ENCODE peak calls at places on chromosomes 16 and 17, in seven cellular contexts. One of them, this sample, is unnamed.

GRCh38 chr17:385195-385835 is 32.7 kb upstream of the RPH3AL start:
- DNase-seq in PC-9: peak; percentile 44
- DNase-seq in uterus: peak; percentile 51
- DNase-seq in mucosa of descending colon: peak; percentile 66
- DNase-seq in heart left ventricle: peak; percentile 77
- DNase-seq in GM12865: no peak
- DNase-seq in fibroblast of villous mesenchyme: no peak
- DNase-seq in this sample: no peak

GRCh38 chr16:14186007-14186953 is 115.2 kb downstream of the MRTFB start:
- DNase-seq in PC-9: no peak
- DNase-seq in uterus: peak; percentile 30
- DNase-seq in mucosa of descending colon: no peak
- DNase-seq in heart left ventricle: peak; percentile 37
- DNase-seq in GM12865: peak; percentile 3
- DNase-seq in fibroblast of villous mesenchyme: peak; percentile 79
- DNase-seq in this sample: peak; percentile 58

GRCh38 chr16:10210979-10211378 is 28.8 kb upstream of the GRIN2A start:
- DNase-seq in PC-9: no peak
- DNase-seq in uterus: no peak
- DNase-seq in mucosa of descending colon: no peak
- DNase-seq in heart left ventricle: no peak
- DNase-seq in GM12865: no peak
- DNase-seq in fibroblast of villous mesenchyme: no peak
- DNase-seq in this sample: no peak

GRCh38 chr17:48155889-48156670 is 48.5 kb downstream of the SNX11 start:
- DNase-seq in PC-9: no peak
- DNase-seq in uterus: no peak
- DNase-seq in mucosa of descending colon: no peak
- DNase-seq in heart left ventricle: no peak
- DNase-seq in GM12865: no peak
- DNase-seq in fibroblast of villous mesenchyme: no peak
- DNase-seq in this sample: no peak

GRCh38 chr17:74114881-74115470 is 88.5 kb upstream of the RPL38 start:
- DNase-seq in PC-9: no peak
- DNase-seq in uterus: no peak
- DNase-seq in mucosa of descending colon: no peak
- DNase-seq in heart left ventricle: no peak
- DNase-seq in GM12865: no peak
- DNase-seq in fibroblast of villous mesenchyme: no peak
- DNase-seq in this sample: no peak

GRCh38 chr16:27335349-27336052 is 21.7 kb downstream of the IL4R start:
- DNase-seq in PC-9: no peak
- DNase-seq in uterus: no peak
- DNase-seq in mucosa of descending colon: no peak
- DNase-seq in heart left ventricle: no peak
- DNase-seq in GM12865: no peak
- DNase-seq in fibroblast of villous mesenchyme: peak; percentile 76
- DNase-seq in this sample: peak; percentile 33

GRCh38 chr16:74734361-74735161 is 33.9 kb upstream of the MLKL start:
- DNase-seq in PC-9: no peak
- DNase-seq in uterus: no peak
- DNase-seq in mucosa of descending colon: no peak
- DNase-seq in heart left ventricle: no peak
- DNase-seq in GM12865: no peak
- DNase-seq in fibroblast of villous mesenchyme: no peak
- DNase-seq in this sample: no peak

GRCh38 chr17:14417336-14417735 is 116.5 kb downstream of the HS3ST3B1 start:
- DNase-seq in PC-9: no peak
- DNase-seq in uterus: no peak
- DNase-seq in mucosa of descending colon: no peak
- DNase-seq in heart left ventricle: no peak
- DNase-seq in GM12865: no peak
- DNase-seq in fibroblast of villous mesenchyme: no peak
- DNase-seq in this sample: no peak

GRCh38 chr17:50263293-50264262 is 10.7 kb upstream of the TMEM92 start:
- DNase-seq in PC-9: no peak
- DNase-seq in uterus: peak; percentile 37
- DNase-seq in mucosa of descending colon: no peak
- DNase-seq in heart left ventricle: no peak
- DNase-seq in GM12865: no peak
- DNase-seq in fibroblast of villous mesenchyme: no peak
- DNase-seq in this sample: no peak

DNA sequence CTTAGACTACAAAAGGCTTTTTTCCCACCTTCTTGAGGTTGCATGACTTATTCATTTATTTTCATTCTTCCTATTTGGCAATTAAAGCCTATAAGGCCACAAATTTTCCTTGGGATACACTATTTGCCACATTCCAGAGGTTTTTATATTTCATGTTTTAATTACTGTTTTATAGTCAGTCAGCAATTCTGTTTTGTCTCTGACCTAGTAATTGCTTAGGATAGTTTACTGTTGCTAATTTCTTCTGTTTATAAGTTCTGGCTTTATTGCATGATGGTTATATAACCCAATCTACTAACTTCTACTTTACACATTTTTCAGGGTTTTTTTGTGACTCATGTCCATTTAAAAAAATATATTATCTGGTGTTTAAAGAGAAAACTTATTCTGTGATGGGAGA is 2.5 kb downstream of the ZNF23 start:
- DNase-seq in PC-9: no peak
- DNase-seq in uterus: no peak
- DNase-seq in mucosa of descending colon: no peak
- DNase-seq in heart left ventricle: no peak
- DNase-seq in GM12865: no peak
- DNase-seq in fibroblast of villous mesenchyme: peak; percentile 53
- DNase-seq in this sample: no peak
- H3K4me3 ChIP-seq in PC-9: no peak overlapping the region
- H3K4me3 ChIP-seq in uterus: no peak overlapping the region
- H3K4me3 ChIP-seq in mucosa of descending colon: no peak overlapping the region
- H3K4me3 ChIP-seq in heart left ventricle: no peak overlapping the region
- H3K4me3 ChIP-seq in GM12865: no peak overlapping the region
- H3K4me3 ChIP-seq in fibroblast of villous mesenchyme: no peak overlapping the region
- H3K4me3 ChIP-seq in this sample: no peak overlapping the region

GRCh38 chr17:28888832-28889231 is 8.7 kb downstream of the FLOT2 start:
- DNase-seq in PC-9: no peak
- DNase-seq in uterus: no peak
- DNase-seq in mucosa of descending colon: peak; percentile 38
- DNase-seq in heart left ventricle: no peak
- DNase-seq in GM12865: no peak
- DNase-seq in fibroblast of villous mesenchyme: no peak
- DNase-seq in this sample: no peak
- TF ChIP-seq CTCF in PC-9: no peak
- TF ChIP-seq CTCF in uterus: no peak
- TF ChIP-seq CTCF in mucosa of descending colon: no peak
- TF ChIP-seq CTCF in heart left ventricle: no peak
- TF ChIP-seq CTCF in GM12865: no peak
- TF ChIP-seq CTCF in fibroblast of villous mesenchyme: no peak
- TF ChIP-seq CTCF in this sample: no peak

GRCh38 chr16:89565256-89565505 is 4.7 kb downstream of the RPL13 start:
- DNase-seq in PC-9: peak; percentile 77
- DNase-seq in uterus: no peak
- DNase-seq in mucosa of descending colon: no peak
- DNase-seq in heart left ventricle: no peak
- DNase-seq in GM12865: no peak
- DNase-seq in fibroblast of villous mesenchyme: no peak
- DNase-seq in this sample: no peak
- H3K4me3 ChIP-seq in PC-9: peak overlapping the region; percentile 45
- H3K4me3 ChIP-seq in uterus: no peak overlapping the region
- H3K4me3 ChIP-seq in mucosa of descending colon: no peak overlapping the region
- H3K4me3 ChIP-seq in heart left ventricle: no peak overlapping the region
- H3K4me3 ChIP-seq in GM12865: no peak overlapping the region
- H3K4me3 ChIP-seq in fibroblast of villous mesenchyme: no peak overlapping the region
- H3K4me3 ChIP-seq in this sample: no peak overlapping the region

GRCh38 chr17:28550858-28551257 is 1.6 kb downstream of the UNC119 start:
- DNase-seq in PC-9: no peak
- DNase-seq in uterus: no peak
- DNase-seq in mucosa of descending colon: no peak
- DNase-seq in heart left ventricle: no peak
- DNase-seq in GM12865: no peak
- DNase-seq in fibroblast of villous mesenchyme: no peak
- DNase-seq in this sample: no peak

GRCh38 chr17:28547623-28548416 is 4.6 kb downstream of the UNC119 start:
- DNase-seq in PC-9: peak; percentile 73
- DNase-seq in uterus: peak; percentile 64
- DNase-seq in mucosa of descending colon: peak; percentile 80
- DNase-seq in heart left ventricle: peak; percentile 80
- DNase-seq in GM12865: peak; percentile 91
- DNase-seq in fibroblast of villous mesenchyme: peak; percentile 66
- DNase-seq in this sample: no peak

GRCh38 chr17:28547096-28547622 is 5.3 kb downstream of the UNC119 start:
- DNase-seq in PC-9: no peak
- DNase-seq in uterus: no peak
- DNase-seq in mucosa of descending colon: peak; percentile 48
- DNase-seq in heart left ventricle: no peak
- DNase-seq in GM12865: no peak
- DNase-seq in fibroblast of villous mesenchyme: no peak
- DNase-seq in this sample: no peak

GRCh38 chr17:28549274-28550132 is 2.9 kb downstream of the UNC119 start:
- DNase-seq in PC-9: no peak
- DNase-seq in uterus: no peak
- DNase-seq in mucosa of descending colon: no peak
- DNase-seq in heart left ventricle: no peak
- DNase-seq in GM12865: peak; percentile 89
- DNase-seq in fibroblast of villous mesenchyme: no peak
- DNase-seq in this sample: no peak

GRCh38 chr17:28548417-28549130 is 3.9 kb downstream of the UNC119 start:
- DNase-seq in PC-9: no peak
- DNase-seq in uterus: no peak
- DNase-seq in mucosa of descending colon: no peak
- DNase-seq in heart left ventricle: no peak
- DNase-seq in GM12865: no peak
- DNase-seq in fibroblast of villous mesenchyme: no peak
- DNase-seq in this sample: no peak
- TF ChIP-seq CTCF in PC-9: peak; percentile 21
- TF ChIP-seq CTCF in uterus: no peak
- TF ChIP-seq CTCF in mucosa of descending colon: no peak
- TF ChIP-seq CTCF in heart left ventricle: no peak
- TF ChIP-seq CTCF in GM12865: no peak
- TF ChIP-seq CTCF in fibroblast of villous mesenchyme: no peak
- TF ChIP-seq CTCF in this sample: no peak

DNA sequence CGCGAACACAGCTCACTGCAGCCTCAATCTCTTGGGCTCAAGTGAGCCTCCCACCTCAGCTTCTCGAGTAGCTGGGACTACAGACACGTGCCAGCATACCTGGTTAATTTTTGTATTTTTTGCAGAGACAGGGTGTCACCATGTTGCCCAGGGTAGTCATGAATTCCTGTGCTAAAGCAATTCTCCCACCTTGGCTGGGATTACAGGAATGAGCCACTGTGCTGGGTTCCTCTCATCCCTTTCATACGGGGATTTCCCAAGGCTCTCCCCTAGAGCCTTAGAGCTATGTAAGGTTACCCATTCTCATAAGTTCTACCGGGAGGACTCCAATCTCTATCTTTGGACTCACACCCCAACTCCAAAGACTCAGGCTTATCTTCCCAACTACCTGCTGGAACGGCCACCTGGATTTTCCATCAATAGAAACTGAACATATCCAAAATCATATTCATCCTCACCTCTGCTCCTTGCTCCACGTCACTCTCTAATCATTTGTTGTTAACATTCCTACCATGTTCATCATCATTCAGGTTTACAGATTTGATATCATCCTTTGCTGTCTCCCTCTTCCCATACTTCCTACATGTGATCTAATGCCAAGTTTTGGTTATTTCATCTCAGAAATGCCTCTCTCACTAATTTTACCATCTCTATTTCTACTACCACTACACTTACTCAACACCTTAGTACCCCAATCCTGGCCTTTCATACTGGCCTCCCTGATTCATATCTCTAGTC is 92.5 kb downstream of the NCOR1 start:
- DNase-seq in PC-9: no peak
- DNase-seq in uterus: no peak
- DNase-seq in mucosa of descending colon: no peak
- DNase-seq in heart left ventricle: no peak
- DNase-seq in GM12865: no peak
- DNase-seq in fibroblast of villous mesenchyme: peak; percentile 13
- DNase-seq in this sample: no peak
- H3K4me3 ChIP-seq in PC-9: no peak overlapping the region
- H3K4me3 ChIP-seq in uterus: no peak overlapping the region
- H3K4me3 ChIP-seq in mucosa of descending colon: no peak overlapping the region
- H3K4me3 ChIP-seq in heart left ventricle: no peak overlapping the region
- H3K4me3 ChIP-seq in GM12865: no peak overlapping the region
- H3K4me3 ChIP-seq in fibroblast of villous mesenchyme: no peak overlapping the region
- H3K4me3 ChIP-seq in this sample: no peak overlapping the region

GRCh38 chr17:9575381-9576072 is at the start of gene STX8:
- DNase-seq in PC-9: peak; percentile 88
- DNase-seq in uterus: peak; percentile 86
- DNase-seq in mucosa of descending colon: peak; percentile 94
- DNase-seq in heart left ventricle: peak; percentile 96
- DNase-seq in GM12865: peak; percentile 95
- DNase-seq in fibroblast of villous mesenchyme: peak; percentile 94
- DNase-seq in this sample: peak; percentile 43
- TF ChIP-seq CTCF in PC-9: no peak
- TF ChIP-seq CTCF in uterus: no peak
- TF ChIP-seq CTCF in mucosa of descending colon: no peak
- TF ChIP-seq CTCF in heart left ventricle: no peak
- TF ChIP-seq CTCF in GM12865: no peak
- TF ChIP-seq CTCF in fibroblast of villous mesenchyme: peak; percentile 12
- TF ChIP-seq CTCF in this sample: no peak

GRCh38 chr17:61064087-61064951 is 335.3 kb upstream of the TBX2 start:
- DNase-seq in PC-9: no peak
- DNase-seq in uterus: no peak
- DNase-seq in mucosa of descending colon: no peak
- DNase-seq in heart left ventricle: no peak
- DNase-seq in GM12865: no peak
- DNase-seq in fibroblast of villous mesenchyme: peak; percentile 21
- DNase-seq in this sample: no peak
- H3K4me3 ChIP-seq in PC-9: no peak overlapping the region
- H3K4me3 ChIP-seq in uterus: no peak overlapping the region
- H3K4me3 ChIP-seq in mucosa of descending colon: no peak overlapping the region
- H3K4me3 ChIP-seq in heart left ventricle: no peak overlapping the region
- H3K4me3 ChIP-seq in GM12865: no peak overlapping the region
- H3K4me3 ChIP-seq in fibroblast of villous mesenchyme: no peak overlapping the region
- H3K4me3 ChIP-seq in this sample: no peak overlapping the region

GRCh38 chr16:50245417-50246298 is 20.7 kb upstream of the ADCY7 start:
- DNase-seq in PC-9: peak; percentile 76
- DNase-seq in uterus: no peak
- DNase-seq in mucosa of descending colon: peak; percentile 79
- DNase-seq in heart left ventricle: peak; percentile 55
- DNase-seq in GM12865: peak; percentile 61
- DNase-seq in fibroblast of villous mesenchyme: peak; percentile 73
- DNase-seq in this sample: no peak
- TF ChIP-seq CTCF in PC-9: no peak
- TF ChIP-seq CTCF in uterus: peak; percentile 44
- TF ChIP-seq CTCF in mucosa of descending colon: no peak
- TF ChIP-seq CTCF in heart left ventricle: peak; percentile 8
- TF ChIP-seq CTCF in GM12865: peak; percentile 35
- TF ChIP-seq CTCF in fibroblast of villous mesenchyme: no peak
- TF ChIP-seq CTCF in this sample: no peak